ENCODE peak calls at places on chromosome 13, in nine cellular contexts. M, W, B, F, L, E, H, Y and N are unnamed samples.

GRCh38 chr13:110263906-110264305 is 43.1 kb downstream of the COL4A1 start:
- DNase-seq in W (no peak), B (no peak), Y (no peak), L (no peak), M (no peak), H (no peak), F (no peak), E (no peak), N (no peak)

GRCh38 chr13:112710855-112711527 is 21.2 kb downstream of the ATP11A start:
- DNase-seq in B (no peak), M (no peak), E (no peak), Y (no peak), W (no peak), L (no peak), H (no peak), F (no peak), N (no peak)

GRCh38 chr13:19020988-19021387 is 160.6 kb downstream of the TUBA3C start:
- DNase-seq in H (no peak), W (no peak), M (no peak), Y (no peak), E (no peak), B (no peak), L (no peak), F (no peak), N (no peak)

GRCh38 chr13:79307866-79308298 is 98.2 kb downstream of the RBM26 start:
- DNase-seq in B (no peak), L (peak; percentile 39), W (no peak), F (no peak), H (no peak), Y (no peak), M (no peak), E (no peak), N (no peak)

GRCh38 chr13:54449922-54450321 is 1421.3 kb downstream of the OLFM4 start:
- DNase-seq in F (no peak), H (no peak), W (no peak), Y (no peak), E (no peak), L (no peak), B (no peak), M (no peak), N (no peak)

GRCh38 chr13:54637377-54637776 is 1608.8 kb downstream of the OLFM4 start:
- DNase-seq in M (no peak), Y (no peak), W (no peak), H (no peak), F (no peak), E (no peak), L (no peak), B (no peak), N (no peak)

GRCh38 chr13:24632382-24633121 is 47.7 kb upstream of the ATP12A start:
- DNase-seq in M (no peak), W (no peak), B (no peak), L (no peak), H (no peak), E (no peak), F (no peak), Y (no peak), N (no peak)

GRCh38 chr13:78197231-78197630 is 278.6 kb upstream of the EDNRB start:
- DNase-seq in L (no peak), F (no peak), M (no peak), E (no peak), H (no peak), B (no peak), W (no peak), Y (no peak), N (no peak)

GRCh38 chr13:110499621-110500281 is 61.8 kb downstream of the RAB20 start:
- DNase-seq in E (no peak), B (no peak), M (no peak), Y (no peak), H (peak; percentile 78), W (no peak), L (peak; percentile 81), F (no peak), N (no peak)